ENCODE peak calls at places on chromosomes 1 and 21, in ten cellular contexts. C, H, E, O, S, L, Y, M, F and T are unnamed samples.

GRCh38 chr1:230255991-230256390 is 170.1 kb downstream of the PGBD5 start:
- DNase-seq in C (no peak), H (no peak), E (no peak), O (no peak), S (no peak), L (no peak), Y (no peak), M (no peak), F (no peak), T (no peak)

GRCh38 chr1:201737350-201738060 is 91.5 kb upstream of the IPO9 start:
- DNase-seq in C (no peak), H (peak), E (no peak), O (no peak), S (no peak), L (no peak), Y (no peak), M (peak), F (no peak), T (no peak)

GRCh38 chr1:32263744-32264143 is 12.7 kb downstream of the LCK start:
- DNase-seq in C (no peak), H (no peak), E (no peak), O (no peak), S (no peak), L (no peak), Y (no peak), M (no peak), F (no peak), T (no peak)

GRCh38 chr21:41659791-41660560 is 106.9 kb downstream of the RIPK4 start:
- DNase-seq in C (peak), H (no peak), E (no peak), O (no peak), S (no peak), L (peak), Y (peak), M (no peak), F (no peak), T (no peak)

GRCh38 chr1:101238041-101238515 is 1.3 kb downstream of the S1PR1 start:
- DNase-seq in C (peak), H (no peak), E (peak), O (peak), S (no peak), L (no peak), Y (no peak), M (peak), F (peak), T (no peak)

GRCh38 chr1:201717286-201717685 is 111.7 kb upstream of the IPO9 start:
- DNase-seq in C (no peak), H (no peak), E (no peak), O (no peak), S (no peak), L (no peak), Y (no peak), M (no peak), F (no peak), T (no peak)

GRCh38 chr1:116769561-116769977 is 15.3 kb downstream of the CD2 start:
- DNase-seq in C (peak), H (no peak), E (peak), O (no peak), S (no peak), L (no peak), Y (peak), M (no peak), F (peak), T (no peak)

GRCh38 chr21:40793057-40793456 is 53.9 kb downstream of the DSCAM start:
- DNase-seq in C (no peak), H (no peak), E (no peak), O (no peak), S (no peak), L (no peak), Y (no peak), M (no peak), F (no peak), T (no peak)